ENCODE peak calls at places on chromosomes 12 and 14, in six cellular contexts. N, E, O, Z, T and L are unnamed samples. For H3K27me3 and H3K36me3, the result is how much of the 10 kb centered on the place peaks cover.

GRCh38 chr12:34357791-34358190 is 335.5 kb downstream of the ALG10 start:
- DNase-seq in N (no peak), E (no peak), Z (no peak), T (no peak), O (no peak), L (no peak)

GRCh38 chr12:96824074-96824837 is 82.8 kb upstream of the NEDD1 start:
- DNase-seq in E (no peak), N (no peak), Z (no peak), O (no peak), T (no peak), L (no peak)

GRCh38 chr12:92272301-92272964 is 126.8 kb upstream of the BTG1 start:
- DNase-seq in N (no peak), T (no peak), O (no peak), Z (no peak), E (no peak), L (no peak)

GRCh38 chr12:19971396-19971802 is 396.9 kb upstream of the PDE3A start:
- DNase-seq in O (no peak), N (no peak), T (no peak), E (no peak), Z (peak), L (peak)

GRCh38 chr12:110102255-110102654 is 21.9 kb upstream of the IFT81 start:
- DNase-seq in T (no peak), O (no peak), E (peak), N (no peak), Z (peak), L (peak)

GRCh38 chr14:99038401-99038800 is 233.6 kb downstream of the BCL11B start:
- DNase-seq in T (no peak), Z (no peak), E (no peak), N (no peak), O (no peak), L (no peak)

GRCh38 chr12:79929065-79929464 is 5.8 kb downstream of the PPP1R12A start:
- DNase-seq in Z (no peak), O (no peak), T (no peak), E (no peak), N (no peak), L (peak)

GRCh38 chr12:104938371-104938770 is 19.7 kb downstream of the SLC41A2 start:
- DNase-seq in T (no peak), Z (peak), N (no peak), E (no peak), O (no peak), L (no peak)

GRCh38 chr12:89960011-89960507 is 251.4 kb upstream of the ATP2B1 start:
- DNase-seq in E (no peak), Z (no peak), N (no peak), O (no peak), T (no peak), L (no peak)

GRCh38 chr12:102527256-102527720 is 46.9 kb upstream of the IGF1 start:
- DNase-seq in Z (peak), T (no peak), O (no peak), N (no peak), E (no peak), L (no peak)

GRCh38 chr12:77049767-77050353 is 15.5 kb downstream of the E2F7 start:
- DNase-seq in T (no peak), N (no peak), Z (peak), E (peak), O (no peak), L (peak)

GRCh38 chr14:104973215-104974145 is 4.7 kb downstream of the AHNAK2 start:
- DNase-seq in E (peak), Z (peak), T (peak), N (peak), O (peak), L (no peak)

GRCh38 chr12:27034607-27035293 is 12.4 kb downstream of the MED21 start:
- DNase-seq in T (no peak), O (peak), N (no peak), Z (no peak), E (no peak), L (no peak)

GRCh38 chr12:96294831-96295230 is 100.7 kb downstream of the ELK3 start:
- DNase-seq in E (no peak), T (no peak), N (no peak), O (no peak), Z (peak), L (no peak)

GRCh38 chr12:102958073-102958829 is 777 bp downstream of the ASCL1 start:
- DNase-seq in O (no peak), Z (peak), N (no peak), E (no peak), T (no peak), L (peak)

GRCh38 chr12:25759752-25760151 is 198.7 kb upstream of the RASSF8 start:
- DNase-seq in T (no peak), N (no peak), E (no peak), O (no peak), Z (peak), L (no peak)

GRCh38 chr14:74333909-74334308 is 14.4 kb upstream of the VRTN start:
- DNase-seq in E (no peak), O (no peak), N (no peak), T (no peak), Z (peak), L (no peak)

GRCh38 chr12:38892976-38893375 is 12.4 kb downstream of the CPNE8 start:
- DNase-seq in E (no peak), Z (no peak), O (no peak), T (no peak), N (no peak), L (no peak)

GRCh38 chr12:117498880-117499279 is 137.5 kb upstream of the NOS1 start:
- DNase-seq in T (no peak), Z (no peak), N (no peak), O (no peak), E (no peak), L (no peak)

GRCh38 chr12:57370696-57371095 is 60.1 kb downstream of the R3HDM2 start:
- DNase-seq in Z (peak), T (no peak), N (no peak), O (no peak), E (no peak), L (no peak)

GRCh38 chr12:76519538-76519937 is 40.0 kb downstream of the OSBPL8 start:
- DNase-seq in N (no peak), Z (no peak), T (no peak), O (no peak), E (no peak), L (no peak)

GRCh38 chr14:63852271-63852816 is 460 bp upstream of the SYNE2 start:
- DNase-seq in N (no peak), E (no peak), T (no peak), Z (peak), O (no peak), L (no peak)
- H3K4me3 ChIP-seq in N (peak), E (peak), T (peak), Z (peak), O (peak), L (peak)

GRCh38 chr12:52254180-52254964 is 20.1 kb upstream of the KRT86 start:
- DNase-seq in T (no peak), N (no peak), O (no peak), E (no peak), Z (no peak), L (peak)

GRCh38 chr12:52253391-52254179 is 20.5 kb downstream of the KRT7 start:
- DNase-seq in N (no peak), O (peak), E (no peak), T (no peak), Z (no peak), L (no peak)

GRCh38 chr12:52256165-52256935 is 18.1 kb upstream of the KRT86 start:
- DNase-seq in N (no peak), T (no peak), Z (no peak), O (peak), E (no peak), L (peak)

GRCh38 chr12:52257074-52257551 is 17.3 kb upstream of the KRT86 start:
- DNase-seq in E (no peak), N (no peak), O (no peak), Z (no peak), T (no peak), L (no peak)

DNA sequence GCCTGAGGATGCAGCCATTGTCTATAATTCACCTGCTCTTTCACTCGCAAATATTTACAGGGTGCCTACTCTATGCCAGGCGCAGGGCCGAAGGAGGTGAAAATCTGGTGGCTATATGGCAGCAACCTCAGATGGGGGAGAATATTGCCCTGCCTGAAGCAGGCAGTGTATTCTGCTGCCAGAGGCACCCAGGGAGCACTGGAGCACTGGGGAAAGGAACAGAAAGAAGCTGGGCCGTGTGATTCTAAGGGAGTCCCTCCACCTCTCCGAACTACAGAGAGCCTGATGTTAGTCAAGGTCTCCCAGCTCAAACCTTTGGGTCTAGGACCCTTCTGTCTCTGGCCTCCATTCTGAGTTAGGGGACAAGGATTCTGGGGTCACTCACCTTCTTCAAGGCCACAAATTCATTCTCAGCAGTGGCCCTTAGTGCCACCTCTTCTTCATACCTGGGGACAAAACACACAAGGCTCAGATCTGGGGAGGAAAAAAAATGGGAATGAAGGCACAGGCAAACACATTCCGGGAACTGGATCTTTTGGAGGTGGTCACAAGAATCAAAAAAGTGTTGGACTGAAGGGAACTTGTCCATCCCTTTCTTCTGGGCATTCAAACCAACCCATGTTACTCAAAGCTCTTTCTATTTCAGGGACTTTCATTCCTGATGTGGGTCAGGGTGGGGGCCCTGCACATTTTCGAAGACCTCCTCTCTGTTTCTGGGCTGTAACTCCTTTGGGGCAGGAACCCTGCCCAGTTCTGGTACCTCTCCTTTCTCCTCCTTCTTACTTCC is 19.3 kb upstream of the KRT86 start:
- DNase-seq in E (no peak), N (no peak), O (no peak), T (no peak), Z (no peak), L (peak)
- H3K27me3 ChIP-seq in E (under half), N (half or more), O (under half), T (half or more), Z (half or more), L (under half)

GRCh38 chr12:47158792-47159191 is 79.0 kb upstream of the AMIGO2 start:
- DNase-seq in E (no peak), N (no peak), O (no peak), Z (no peak), T (no peak), L (no peak)
- H3K36me3 ChIP-seq in E (under half), N (under half), O (under half), Z (under half), T (under half), L (under half)

DNA sequence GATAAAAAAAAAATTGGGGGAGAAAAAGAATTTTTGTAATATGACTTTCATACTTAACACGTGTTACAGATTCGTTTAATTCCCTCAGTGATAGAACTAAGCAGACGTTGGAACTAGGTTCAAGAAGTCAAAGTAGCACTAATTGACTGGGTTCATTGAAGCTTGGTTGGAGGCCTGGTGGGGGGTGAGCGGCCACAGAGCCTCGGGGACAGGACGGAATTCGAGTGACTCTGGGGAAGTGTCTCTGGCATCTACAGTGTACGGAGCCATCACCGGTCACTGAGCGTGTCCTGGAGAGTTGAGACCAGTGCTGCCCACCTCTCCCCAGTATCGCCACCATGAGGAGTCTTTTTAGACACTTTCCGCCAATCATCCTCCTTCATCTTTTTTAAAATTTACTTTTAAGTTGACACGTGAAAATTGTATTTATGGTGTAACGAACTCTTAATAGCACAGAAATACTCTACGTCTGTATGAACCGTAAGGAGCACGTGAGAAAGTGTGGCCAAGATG is 1.3 kb downstream of the ZFYVE21 start:
- DNase-seq in T (no peak), Z (no peak), E (no peak), O (no peak), N (no peak), L (no peak)
- H3K4me3 ChIP-seq in T (peak), Z (peak), E (peak), O (peak), N (peak), L (peak)

GRCh38 chr12:46124132-46124847 is 133.9 kb upstream of the SCAF11 start:
- DNase-seq in Z (peak), O (no peak), E (no peak), N (no peak), T (no peak), L (no peak)

GRCh38 chr12:46124848-46125619 is 134.7 kb upstream of the SCAF11 start:
- DNase-seq in N (no peak), T (peak), O (no peak), E (peak), Z (peak), L (peak)

GRCh38 chr12:46131729-46132128 is 137.1 kb downstream of the SLC38A1 start:
- DNase-seq in Z (no peak), E (peak), N (no peak), T (no peak), O (no peak), L (peak)

GRCh38 chr12:46126050-46126727 is 135.8 kb upstream of the SCAF11 start:
- DNase-seq in E (no peak), Z (no peak), O (no peak), N (no peak), T (no peak), L (no peak)
- H3K27me3 ChIP-seq in E (under half), Z (under half), O (under half), N (under half), T (under half), L (under half)

DNA sequence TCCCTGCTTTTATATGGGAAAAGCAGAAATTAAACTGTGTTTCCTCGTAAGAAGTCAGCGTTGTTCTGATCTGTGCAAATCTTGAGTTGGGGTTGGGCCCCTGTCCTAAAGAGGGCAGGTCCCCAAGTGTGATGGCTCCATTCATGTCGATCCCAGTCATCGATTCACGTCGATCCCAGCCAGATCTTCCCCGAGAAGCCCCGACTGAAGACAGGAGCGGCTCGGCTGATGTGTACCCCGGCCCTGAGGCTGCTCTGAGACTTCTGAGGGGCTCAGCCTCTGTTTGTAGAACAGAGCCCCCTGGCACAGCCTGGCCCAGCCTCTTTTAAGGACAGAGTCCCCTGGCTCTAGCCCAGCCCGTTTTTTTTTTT is 9.3 kb downstream of the PGAM5 start:
- DNase-seq in T (no peak), E (no peak), Z (no peak), N (no peak), O (no peak), L (peak)
- H3K36me3 ChIP-seq in T (under half), E (half or more), Z (half or more), N (half or more), O (under half), L (under half)

GRCh38 chr12:118618695-118619094 is 242.3 kb downstream of the SUDS3 start:
- DNase-seq in Z (no peak), O (no peak), E (no peak), N (no peak), T (no peak), L (no peak)
- H3K4me3 ChIP-seq in Z (no peak), O (no peak), E (no peak), N (no peak), T (no peak), L (no peak)

DNA sequence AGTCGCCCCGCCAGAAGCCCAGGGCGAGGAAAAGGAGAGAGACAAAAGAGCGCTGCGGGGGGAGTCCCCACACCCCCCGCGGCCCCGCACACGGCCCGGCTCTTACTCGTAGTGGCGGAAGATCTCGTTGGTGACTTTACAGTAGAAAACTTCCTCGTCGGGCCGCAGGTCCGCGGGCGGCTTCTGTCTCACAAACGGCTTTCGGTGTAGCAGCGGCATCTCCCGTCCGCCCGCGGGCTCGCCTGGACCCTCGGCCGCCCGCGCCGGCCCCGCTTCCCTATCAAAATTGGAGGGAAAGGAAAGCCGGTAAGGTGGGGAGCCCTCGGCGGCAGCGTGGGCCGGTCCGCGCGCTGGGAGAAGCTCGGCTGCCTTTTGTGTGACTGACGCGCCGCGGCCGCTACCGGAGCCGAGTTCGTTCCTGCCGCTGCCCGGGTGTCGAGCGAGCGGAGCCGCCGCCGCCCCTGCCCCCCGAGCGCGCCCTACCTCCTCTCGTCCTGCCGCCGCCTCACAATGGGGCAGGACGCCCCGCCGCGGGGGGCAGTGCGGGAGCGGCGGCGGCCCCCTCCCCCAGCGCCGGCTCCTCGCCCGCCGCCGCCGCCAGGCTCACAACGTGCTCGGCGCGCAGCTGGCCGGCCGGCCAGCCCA is 652 bp downstream of the BAZ1A start:
- DNase-seq in E (peak), O (peak), T (peak), N (peak), Z (peak), L (peak)
- H3K27me3 ChIP-seq in E (under half), O (under half), T (under half), N (under half), Z (under half), L (under half)

DNA sequence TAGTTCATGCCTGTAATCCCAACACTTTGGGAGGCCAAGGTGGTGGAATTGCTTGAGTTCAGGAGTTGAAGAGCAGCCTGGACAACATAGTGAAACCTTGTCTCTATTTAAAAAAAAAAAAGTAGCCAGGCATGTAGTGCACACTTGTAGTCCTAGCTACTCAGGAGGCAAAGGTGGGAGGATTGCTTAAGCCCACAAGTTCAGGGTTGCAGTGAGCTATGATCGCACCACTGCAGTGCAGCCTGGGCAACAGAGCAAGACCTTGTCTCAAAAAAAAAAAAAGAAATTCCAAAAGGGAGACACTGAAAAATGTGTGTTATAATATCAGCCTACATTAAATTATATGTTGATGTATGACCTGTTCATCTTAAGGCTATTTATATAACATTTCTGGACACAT is 14.7 kb downstream of the TMPO start:
- DNase-seq in O (no peak), N (no peak), E (no peak), T (no peak), Z (no peak), L (no peak)
- H3K36me3 ChIP-seq in O (under half), N (half or more), E (half or more), T (under half), Z (under half), L (under half)

GRCh38 chr14:102930138-102930752 is 7.8 kb downstream of the AMN start:
- DNase-seq in E (peak), N (no peak), O (peak), Z (peak), T (peak), L (peak)

GRCh38 chr14:102930753-102931579 is 8.5 kb downstream of the AMN start:
- DNase-seq in E (no peak), O (peak), T (peak), N (no peak), Z (no peak), L (peak)

GRCh38 chr14:102927878-102928411 is 5.5 kb downstream of the AMN start:
- DNase-seq in T (peak), O (no peak), N (no peak), Z (no peak), E (no peak), L (peak)

GRCh38 chr14:102928412-102929348 is 6.2 kb downstream of the AMN start:
- DNase-seq in T (peak), E (peak), O (peak), Z (peak), N (peak), L (peak)

GRCh38 chr14:102929349-102930137 is 7.1 kb downstream of the AMN start:
- DNase-seq in N (no peak), O (no peak), Z (no peak), T (peak), E (no peak), L (peak)
- H3K4me3 ChIP-seq in N (peak), O (peak), Z (peak), T (peak), E (peak), L (peak)